ENCODE peak calls at places on chromosomes 3 and 15, in six cellular contexts. N, O, V, Y, M and B are unnamed samples.

GRCh38 chr3:190414297-190414696 is 26.3 kb downstream of the CLDN16 start:
- DNase-seq in N (no peak), O (no peak), V (no peak), Y (no peak), M (no peak), B (no peak)

GRCh38 chr3:24493951-24494615 is 567 bp downstream of the THRB start:
- DNase-seq in N (peak; percentile 26), O (no peak), V (peak; percentile 38), Y (no peak), M (peak; percentile 80), B (peak; percentile 40)

GRCh38 chr3:125150525-125151436 is 61.8 kb downstream of the SLC12A8 start:
- DNase-seq in N (peak; percentile 49), O (peak; percentile 48), V (peak; percentile 26), Y (no peak), M (peak; percentile 46), B (no peak)

GRCh38 chr3:87410110-87410509 is 133.7 kb upstream of the POU1F1 start:
- DNase-seq in N (no peak), O (no peak), V (no peak), Y (peak; percentile 65), M (no peak), B (no peak)

GRCh38 chr15:82543155-82543554 is 2.9 kb upstream of the RPS17 start:
- DNase-seq in N (peak; percentile 70), O (no peak), V (no peak), Y (peak; percentile 84), M (no peak), B (no peak)

GRCh38 chr3:51395493-51396213 is 4.6 kb downstream of the RBM15B start:
- DNase-seq in N (no peak), O (no peak), V (no peak), Y (no peak), M (no peak), B (no peak)

GRCh38 chr3:28574036-28574435 is 225.4 kb upstream of the AZI2 start:
- DNase-seq in N (no peak), O (no peak), V (no peak), Y (no peak), M (no peak), B (no peak)

GRCh38 chr15:27847775-27848710 is 251.1 kb downstream of the OCA2 start:
- DNase-seq in N (no peak), O (no peak), V (no peak), Y (no peak), M (peak; percentile 9), B (no peak)

GRCh38 chr15:73323956-73324355 is 44.8 kb downstream of the HCN4 start:
- DNase-seq in N (no peak), O (no peak), V (no peak), Y (no peak), M (no peak), B (no peak)

GRCh38 chr3:116052602-116053001 is 392.7 kb downstream of the LSAMP start:
- DNase-seq in N (no peak), O (no peak), V (no peak), Y (no peak), M (no peak), B (no peak)

GRCh38 chr3:72380193-72380592 is 468.1 kb downstream of the SHQ1 start:
- DNase-seq in N (peak; percentile 69), O (no peak), V (no peak), Y (peak; percentile 37), M (no peak), B (no peak)

GRCh38 chr3:109640146-109640652 is 302.9 kb upstream of the DPPA4 start:
- DNase-seq in N (no peak), O (no peak), V (no peak), Y (no peak), M (no peak), B (no peak)

GRCh38 chr3:115285001-115285400 is 137.9 kb upstream of the ZBTB20 start:
- DNase-seq in N (no peak), O (no peak), V (no peak), Y (no peak), M (no peak), B (no peak)

GRCh38 chr3:42117175-42118008 is 26.2 kb downstream of the TRAK1 start:
- DNase-seq in N (peak; percentile 84), O (no peak), V (no peak), Y (peak; percentile 85), M (peak; percentile 68), B (peak; percentile 53)

GRCh38 chr15:95291878-95292472 is 1038.5 kb upstream of the NR2F2 start:
- DNase-seq in N (peak; percentile 57), O (peak; percentile 25), V (no peak), Y (peak; percentile 46), M (no peak), B (no peak)

DNA sequence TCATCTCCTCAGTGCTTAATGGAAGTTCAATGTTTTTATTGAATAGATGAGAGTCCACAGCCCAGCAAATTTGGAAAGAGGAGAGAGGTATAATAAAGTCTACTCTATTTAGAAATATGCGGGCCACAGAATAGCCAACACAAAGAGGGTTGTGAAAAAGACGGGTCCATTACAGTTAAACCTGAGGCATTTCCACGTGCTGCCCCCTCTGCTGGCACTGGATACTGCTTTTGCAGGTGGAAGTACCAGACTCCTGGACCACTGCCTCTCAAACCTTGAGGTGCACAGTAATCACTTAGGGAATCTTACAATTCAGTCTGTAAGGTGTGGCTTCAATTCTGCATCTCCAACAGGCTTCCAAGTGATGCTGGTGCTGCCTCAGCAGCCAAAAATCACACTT is 3.0 kb upstream of the TFDP2 start:
- DNase-seq in N (no peak), O (no peak), V (peak; percentile 16), Y (no peak), M (no peak), B (peak; percentile 25)
- TF ChIP-seq CTCF in N (peak; percentile 7), O (no peak), V (peak; percentile 31), Y (peak; percentile 25), M (no peak), B (peak; percentile 7)

DNA sequence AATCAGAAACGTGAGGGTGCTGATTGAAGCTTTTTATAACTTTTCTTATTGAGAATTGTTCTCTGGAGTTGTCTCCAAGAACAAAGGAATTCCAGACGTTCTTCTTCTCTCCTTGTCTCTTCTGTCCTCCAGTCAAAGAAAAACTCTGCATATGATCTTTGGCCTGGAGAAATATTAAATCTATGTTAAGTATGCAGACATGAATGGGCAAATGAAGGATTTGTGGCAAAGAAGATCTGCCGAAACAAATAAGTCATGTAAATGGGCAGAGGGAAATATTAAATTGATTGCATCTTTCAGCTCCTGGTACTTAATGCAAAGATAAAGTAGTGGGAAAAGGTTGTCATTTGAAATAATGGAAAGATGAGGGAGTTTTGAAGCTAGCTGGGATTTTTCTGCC is 74.9 kb downstream of the IGF1R start:
- DNase-seq in N (no peak), O (no peak), V (no peak), Y (no peak), M (no peak), B (no peak)
- TF ChIP-seq CTCF in N (no peak), O (no peak), V (no peak), Y (no peak), M (no peak), B (no peak)

GRCh38 chr3:46889381-46890110 is 12.0 kb downstream of the PTH1R start:
- DNase-seq in N (peak; percentile 23), O (no peak), V (no peak), Y (no peak), M (no peak), B (no peak)

GRCh38 chr3:46891132-46891531 is 13.6 kb downstream of the PTH1R start:
- DNase-seq in N (no peak), O (no peak), V (no peak), Y (no peak), M (no peak), B (no peak)

GRCh38 chr3:46890132-46890531 is 12.6 kb downstream of the PTH1R start:
- DNase-seq in N (no peak), O (no peak), V (no peak), Y (no peak), M (no peak), B (no peak)

GRCh38 chr3:46887980-46888494 is 10.5 kb downstream of the PTH1R start:
- DNase-seq in N (no peak), O (no peak), V (no peak), Y (no peak), M (no peak), B (no peak)

DNA sequence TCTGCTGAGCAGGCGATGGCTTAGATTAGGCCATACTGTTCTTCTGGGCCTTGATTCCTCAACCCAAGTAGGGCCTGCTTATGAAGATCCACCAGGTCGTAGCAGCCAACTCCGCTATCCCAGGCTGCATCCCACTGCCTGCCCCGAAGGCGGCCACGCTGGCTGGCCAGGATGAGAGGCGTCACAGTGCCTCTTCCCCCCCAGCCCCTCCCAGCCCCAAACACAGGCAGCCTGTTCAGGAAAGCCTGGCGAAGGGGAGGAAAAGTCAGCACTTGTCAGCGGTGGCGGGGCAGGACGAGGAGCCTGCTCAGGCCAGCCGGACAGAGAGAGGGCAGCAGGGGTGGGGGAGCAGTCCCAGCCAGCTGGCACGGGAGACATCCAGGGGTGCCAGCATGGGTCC is 11.2 kb downstream of the PTH1R start:
- DNase-seq in N (no peak), O (no peak), V (no peak), Y (no peak), M (no peak), B (no peak)
- TF ChIP-seq CTCF in N (no peak), O (no peak), V (no peak), Y (no peak), M (no peak), B (no peak)

DNA sequence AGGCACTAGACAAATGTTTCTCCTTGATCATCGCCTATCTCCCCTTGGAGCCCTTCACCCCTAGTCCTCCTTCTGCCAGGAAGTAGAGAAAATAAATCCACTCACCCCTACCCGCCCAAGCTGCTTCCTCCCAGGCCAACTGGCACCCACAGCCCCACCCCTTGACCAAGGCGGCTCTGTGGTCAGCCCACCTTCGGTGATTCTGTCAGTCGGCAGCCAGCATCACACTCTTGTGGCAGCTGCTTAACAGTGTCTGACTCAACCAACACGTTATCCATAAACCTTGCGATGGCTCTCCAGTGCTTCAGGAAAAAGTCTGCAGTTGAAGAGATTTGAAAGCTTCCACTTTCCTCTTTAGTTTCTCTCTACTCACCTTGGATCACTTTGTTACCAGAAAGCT is 7.6 kb downstream of the SHF start:
- DNase-seq in N (no peak), O (no peak), V (no peak), Y (peak; percentile 31), M (no peak), B (no peak)
- TF ChIP-seq CTCF in N (no peak), O (no peak), V (no peak), Y (no peak), M (no peak), B (no peak)

GRCh38 chr3:16092923-16093322 is 81.6 kb upstream of the GALNT15 start:
- DNase-seq in N (no peak), O (no peak), V (no peak), Y (no peak), M (no peak), B (no peak)

GRCh38 chr3:16090013-16090412 is 84.5 kb upstream of the GALNT15 start:
- DNase-seq in N (peak; percentile 92), O (no peak), V (no peak), Y (peak; percentile 96), M (no peak), B (no peak)

GRCh38 chr3:16090711-16091110 is 83.8 kb upstream of the GALNT15 start:
- DNase-seq in N (no peak), O (no peak), V (no peak), Y (peak; percentile 9), M (no peak), B (no peak)

DNA sequence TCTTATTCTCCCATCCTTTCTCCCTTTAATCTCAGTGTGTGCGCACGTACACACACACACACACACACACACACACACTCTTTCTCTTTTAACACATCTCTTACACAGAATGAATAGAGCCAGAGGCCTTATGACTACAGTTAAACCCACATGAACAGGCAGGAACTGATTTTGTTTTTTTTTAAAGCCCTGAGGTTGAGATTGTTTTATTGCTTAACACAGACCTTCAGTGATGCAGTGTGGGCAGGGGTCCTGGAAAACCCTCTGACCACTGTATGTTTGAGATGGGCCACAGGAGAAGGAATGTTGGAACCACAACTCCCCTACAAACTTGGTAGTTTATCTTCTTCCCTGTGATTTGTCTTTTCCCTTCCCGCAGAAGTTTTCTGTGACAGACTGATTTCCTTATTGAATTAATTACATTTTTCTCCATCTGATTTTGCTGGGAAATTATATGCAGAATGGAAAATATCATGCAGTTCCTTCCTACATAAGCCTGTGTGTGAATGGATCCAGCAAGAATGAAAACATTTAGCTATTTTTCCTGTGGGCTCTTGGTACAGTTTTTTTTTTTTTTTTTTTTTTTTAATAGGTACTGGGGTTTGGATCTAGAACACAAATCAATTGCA is 79.7 kb upstream of the GALNT15 start:
- DNase-seq in N (peak; percentile 23), O (no peak), V (no peak), Y (peak; percentile 41), M (no peak), B (no peak)
- TF ChIP-seq CTCF in N (no peak), O (no peak), V (no peak), Y (no peak), M (no peak), B (no peak)